ENCODE peak calls at places on chromosomes 5 and 9, in seven cellular contexts. T is prostate gland, S is gastrocnemius medialis, W is adrenal gland, P is left ventricle myocardium inferior, Q is GM06990, V is lung. L is an unnamed sample. For H3K27me3, the result is how much of the 10 kb centered on the place peaks cover.

GRCh38 chr5:82885657-82886389 is 191.4 kb downstream of the TMEM167A start:
- DNase-seq in T (no peak), S (no peak), W (no peak), P (no peak), Q (peak), V (no peak), L (no peak)

GRCh38 chr5:173055722-173055982 is 500 bp upstream of the CREBRF start:
- DNase-seq in T (no peak), S (no peak), W (no peak), P (no peak), Q (no peak), V (no peak), L (no peak)

GRCh38 chr5:121949885-121950284 is 11.9 kb upstream of the SRFBP1 start:
- DNase-seq in T (peak), S (no peak), W (peak), P (no peak), Q (no peak), V (no peak), L (no peak)

GRCh38 chr9:89038354-89039091 is 47.3 kb downstream of the S1PR3 start:
- DNase-seq in T (no peak), S (peak), W (no peak), P (no peak), Q (no peak), V (no peak), L (no peak)

GRCh38 chr5:160665460-160665859 is 186.6 kb downstream of the ATP10B start:
- DNase-seq in T (no peak), S (no peak), W (no peak), P (no peak), Q (no peak), V (no peak), L (no peak)

GRCh38 chr9:114031948-114032688 is 46.0 kb downstream of the AMBP start:
- DNase-seq in T (peak), S (no peak), W (no peak), P (no peak), Q (no peak), V (no peak), L (no peak)

GRCh38 chr9:134423757-134424156 is 97.5 kb downstream of the RXRA start:
- DNase-seq in T (no peak), S (no peak), W (no peak), P (no peak), Q (no peak), V (no peak), L (no peak)

GRCh38 chr9:123364241-123364824 is 8.3 kb downstream of the CRB2 start:
- DNase-seq in T (no peak), S (no peak), W (no peak), P (no peak), Q (no peak), V (no peak), L (no peak)

GRCh38 chr5:123717139-123717538 is 205.2 kb downstream of the CSNK1G3 start:
- DNase-seq in T (no peak), S (no peak), W (no peak), P (no peak), Q (no peak), V (no peak), L (no peak)

GRCh38 chr5:132010645-132011560 is 555 bp downstream of the ACSL6 start:
- DNase-seq in T (no peak), S (peak), W (peak), P (no peak), Q (no peak), V (no peak), L (no peak)

GRCh38 chr9:4665357-4665756 is 923 bp downstream of the SPATA6L start:
- DNase-seq in T (no peak), S (no peak), W (no peak), P (no peak), Q (no peak), V (no peak), L (no peak)

GRCh38 chr5:6900828-6901227 is 187.6 kb downstream of the TENT4A start:
- DNase-seq in T (no peak), S (no peak), W (no peak), P (no peak), Q (no peak), V (no peak), L (no peak)

GRCh38 chr9:125470767-125471580 is 209.3 kb downstream of the GAPVD1 start:
- DNase-seq in T (no peak), S (no peak), W (no peak), P (no peak), Q (no peak), V (no peak), L (no peak)

GRCh38 chr5:26622947-26623346 is 415.4 kb downstream of the CDH9 start:
- DNase-seq in T (no peak), S (no peak), W (no peak), P (no peak), Q (no peak), V (no peak), L (no peak)

GRCh38 chr9:137077758-137078693 is 709 bp downstream of the UAP1L1 start:
- DNase-seq in T (no peak), S (no peak), W (no peak), P (no peak), Q (peak), V (peak), L (no peak)

GRCh38 chr5:77073667-77074066 is 13.4 kb downstream of the ZBED3 start:
- DNase-seq in T (no peak), S (no peak), W (no peak), P (no peak), Q (no peak), V (no peak), L (no peak)

GRCh38 chr5:68225188-68225910 is 9.8 kb downstream of the PIK3R1 start:
- DNase-seq in T (peak), S (peak), W (peak), P (peak), Q (no peak), V (peak), L (peak)

GRCh38 chr9:127921592-127922120 is 4.8 kb upstream of the ST6GALNAC4 start:
- DNase-seq in T (peak), S (peak), W (peak), P (peak), Q (peak), V (peak), L (no peak)

GRCh38 chr5:167867281-167867680 is 424.2 kb upstream of the WWC1 start:
- DNase-seq in T (no peak), S (no peak), W (no peak), P (no peak), Q (no peak), V (no peak), L (no peak)

GRCh38 chr5:55564716-55565115 is 30.0 kb upstream of the PLPP1 start:
- DNase-seq in T (no peak), S (no peak), W (no peak), P (no peak), Q (peak), V (no peak), L (no peak)

GRCh38 chr9:128702949-128703615 is 779 bp downstream of the PKN3 start:
- DNase-seq in T (no peak), S (no peak), W (peak), P (peak), Q (peak), V (no peak), L (no peak)

GRCh38 chr5:176616520-176616919 is 6.6 kb upstream of the GPRIN1 start:
- DNase-seq in T (no peak), S (no peak), W (no peak), P (no peak), Q (no peak), V (no peak), L (no peak)

GRCh38 chr5:176620333-176620981 is 9.9 kb downstream of the SNCB start:
- DNase-seq in T (no peak), S (peak), W (no peak), P (no peak), Q (no peak), V (no peak), L (no peak)

GRCh38 chr5:176619203-176619568 is 9.2 kb upstream of the GPRIN1 start:
- DNase-seq in T (no peak), S (peak), W (peak), P (peak), Q (peak), V (peak), L (no peak)

GRCh38 chr5:176619569-176620332 is 9.8 kb upstream of the GPRIN1 start:
- DNase-seq in T (no peak), S (no peak), W (no peak), P (no peak), Q (no peak), V (no peak), L (no peak)

GRCh38 chr5:176618783-176619182 is 8.8 kb upstream of the GPRIN1 start:
- DNase-seq in T (no peak), S (no peak), W (no peak), P (no peak), Q (no peak), V (no peak), L (no peak)
- H3K4me3 ChIP-seq in T (no peak), S (no peak), W (no peak), P (peak), Q (no peak), V (no peak), L (peak)

GRCh38 chr5:62127098-62127736 is 178.8 kb upstream of the KIF2A start:
- DNase-seq in T (no peak), S (no peak), W (no peak), P (no peak), Q (no peak), V (no peak), L (no peak)

GRCh38 chr5:62126090-62126489 is 179.9 kb upstream of the KIF2A start:
- DNase-seq in T (no peak), S (no peak), W (no peak), P (no peak), Q (no peak), V (no peak), L (no peak)

GRCh38 chr5:62133426-62133825 is 172.6 kb upstream of the KIF2A start:
- DNase-seq in T (no peak), S (no peak), W (no peak), P (no peak), Q (no peak), V (no peak), L (no peak)

GRCh38 chr5:62132279-62132678 is 173.7 kb upstream of the KIF2A start:
- DNase-seq in T (no peak), S (no peak), W (no peak), P (no peak), Q (no peak), V (no peak), L (no peak)

GRCh38 chr5:62130107-62130506 is 175.9 kb upstream of the KIF2A start:
- DNase-seq in T (no peak), S (no peak), W (no peak), P (no peak), Q (no peak), V (no peak), L (no peak)
- TF ChIP-seq CTCF in T (no peak), S (no peak), W (no peak), P (no peak), Q (no peak), V (no peak), L (no peak)

GRCh38 chr5:50968296-50969206 is 302.1 kb downstream of the PARP8 start:
- DNase-seq in T (no peak), S (no peak), W (no peak), P (no peak), Q (no peak), V (no peak), L (no peak)

GRCh38 chr5:50969207-50970145 is 303.0 kb downstream of the PARP8 start:
- DNase-seq in T (no peak), S (no peak), W (no peak), P (no peak), Q (no peak), V (no peak), L (no peak)

GRCh38 chr5:50965621-50966362 is 299.4 kb downstream of the PARP8 start:
- DNase-seq in T (no peak), S (no peak), W (no peak), P (no peak), Q (no peak), V (no peak), L (no peak)

GRCh38 chr5:50967388-50968039 is 301.1 kb downstream of the PARP8 start:
- DNase-seq in T (peak), S (no peak), W (no peak), P (no peak), Q (no peak), V (no peak), L (no peak)

DNA sequence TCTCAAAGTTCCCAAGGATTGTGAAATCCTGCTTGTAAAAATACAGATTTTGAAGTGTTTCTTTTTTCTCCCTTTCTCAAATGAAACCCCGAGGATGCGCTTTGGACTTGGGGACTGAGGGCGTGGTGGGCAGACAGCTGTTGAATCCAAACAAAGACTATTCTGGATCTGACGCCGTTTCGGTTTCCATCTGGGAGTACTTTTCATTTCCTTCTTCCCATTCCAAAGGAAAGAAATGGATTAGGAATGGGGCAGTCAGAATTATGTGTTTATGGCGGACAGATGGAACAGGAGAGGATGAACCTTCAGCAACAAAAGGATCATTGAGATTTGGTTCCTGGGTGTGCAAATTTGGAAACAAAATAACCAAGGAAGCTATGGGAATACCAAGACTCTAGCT is 300.5 kb downstream of the PARP8 start:
- DNase-seq in T (no peak), S (no peak), W (no peak), P (no peak), Q (no peak), V (no peak), L (no peak)
- H3K27me3 ChIP-seq in T (under half), S (half or more), W (half or more), P (half or more), Q (under half), V (under half), L (under half)

DNA sequence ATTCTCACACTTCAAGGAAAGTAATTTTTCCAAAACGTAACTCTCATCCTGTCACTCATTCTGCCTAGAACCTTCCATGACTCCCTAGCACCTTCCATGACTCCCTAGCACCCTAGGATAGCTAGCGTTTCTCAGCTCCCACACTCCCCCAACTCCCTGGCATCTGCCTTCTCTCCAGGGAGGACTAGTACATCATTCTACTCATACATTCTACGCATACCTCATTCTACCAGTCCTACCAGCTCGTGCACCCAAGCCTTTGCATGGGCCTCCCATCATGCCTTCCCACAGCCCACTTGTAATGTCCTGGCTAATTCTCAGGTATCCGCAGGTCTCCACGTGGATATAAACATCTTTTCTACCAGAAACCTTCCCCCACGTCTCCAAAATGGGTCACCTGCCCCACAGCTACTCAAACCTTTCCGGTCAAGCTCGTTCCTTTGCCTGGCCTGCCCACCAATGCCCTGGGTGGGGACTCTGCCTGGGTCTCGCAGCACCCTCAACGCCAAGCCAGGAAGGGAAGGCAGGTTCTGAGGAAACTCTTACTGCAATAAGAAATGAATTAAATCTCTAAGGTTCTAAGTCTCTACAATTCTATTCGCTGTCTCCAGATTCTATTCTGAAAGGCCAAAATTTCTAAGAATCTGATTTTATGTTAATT is 930 bp downstream of the ANKS6 start:
- DNase-seq in T (no peak), S (no peak), W (no peak), P (no peak), Q (no peak), V (no peak), L (no peak)
- H3K4me3 ChIP-seq in T (peak), S (peak), W (peak), P (peak), Q (peak), V (no peak), L (peak)

DNA sequence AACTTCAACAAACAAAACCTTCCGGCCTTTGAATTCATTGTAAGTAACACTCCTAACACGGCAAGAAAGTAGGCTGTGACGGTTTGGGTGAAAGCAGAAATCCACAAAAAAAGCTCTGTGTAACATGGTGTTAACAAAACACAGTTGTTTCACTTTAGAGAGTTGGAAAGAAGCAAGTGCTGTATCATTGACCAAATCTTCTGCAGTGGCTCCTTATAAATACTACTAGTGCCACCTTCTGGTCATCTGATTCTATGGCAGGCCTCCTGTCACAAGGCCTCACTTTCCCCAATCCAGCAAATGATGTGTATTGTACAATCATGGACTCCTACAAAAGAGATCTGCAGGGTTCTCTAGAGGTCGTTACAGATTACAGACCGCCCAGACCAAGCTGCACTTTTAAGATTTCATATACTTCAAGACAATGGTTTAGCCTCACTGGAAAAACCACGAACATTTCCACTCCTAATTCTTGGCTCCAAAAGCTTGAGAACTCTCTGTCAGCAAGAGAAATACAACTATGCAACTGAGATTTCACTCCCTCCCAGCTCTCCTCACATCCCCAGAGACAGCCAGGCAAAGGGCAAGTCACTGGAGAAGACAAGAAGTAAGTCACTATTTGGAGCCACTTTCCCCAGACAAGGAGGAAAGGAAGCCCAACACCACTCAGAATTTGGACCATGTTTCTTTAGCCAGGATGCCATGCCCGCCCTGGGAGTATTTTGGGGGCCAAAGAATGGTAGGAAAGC is 196.2 kb downstream of the DTWD2 start:
- DNase-seq in T (peak), S (peak), W (peak), P (no peak), Q (peak), V (no peak), L (no peak)
- TF ChIP-seq CTCF in T (peak), S (peak), W (peak), P (peak), Q (peak), V (peak), L (peak)

GRCh38 chr9:76249309-76249708 is 144.9 kb downstream of the RFK start:
- DNase-seq in T (no peak), S (no peak), W (no peak), P (no peak), Q (no peak), V (no peak), L (no peak)

GRCh38 chr9:76247426-76247825 is 146.8 kb downstream of the RFK start:
- DNase-seq in T (no peak), S (no peak), W (no peak), P (no peak), Q (no peak), V (no peak), L (no peak)

GRCh38 chr9:76240578-76240977 is 153.6 kb downstream of the RFK start:
- DNase-seq in T (no peak), S (no peak), W (no peak), P (no peak), Q (no peak), V (no peak), L (no peak)

GRCh38 chr9:76246680-76247079 is 147.5 kb downstream of the RFK start:
- DNase-seq in T (no peak), S (no peak), W (no peak), P (no peak), Q (no peak), V (no peak), L (no peak)

DNA sequence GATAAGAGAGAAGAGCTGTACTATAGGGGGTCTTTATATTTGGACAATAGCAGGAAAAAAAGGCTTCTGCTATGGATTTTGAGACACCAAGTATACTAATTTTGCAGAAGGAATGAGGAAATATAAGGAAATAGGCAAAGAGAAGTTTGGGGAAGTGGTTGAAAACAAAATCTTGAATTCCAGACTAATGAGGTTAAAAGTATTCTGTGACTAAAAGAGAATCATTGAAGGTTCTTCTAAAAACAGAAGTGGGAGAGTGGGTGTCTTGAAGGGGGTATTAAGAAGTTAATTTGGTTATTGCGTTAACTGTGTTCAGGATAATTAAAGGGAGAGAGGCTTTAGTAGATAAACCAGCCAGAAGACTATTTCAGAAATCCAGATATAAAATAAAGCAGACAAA is 148.7 kb downstream of the RFK start:
- DNase-seq in T (no peak), S (no peak), W (no peak), P (no peak), Q (no peak), V (no peak), L (no peak)
- H3K27me3 ChIP-seq in T (under half), S (under half), W (under half), P (under half), Q (under half), V (under half), L (under half)

GRCh38 chr5:527646-528591 is 3.7 kb upstream of the SLC9A3 start:
- DNase-seq in T (no peak), S (no peak), W (no peak), P (no peak), Q (no peak), V (no peak), L (no peak)
- H3K4me3 ChIP-seq in T (no peak), S (no peak), W (no peak), P (no peak), Q (no peak), V (no peak), L (no peak)

GRCh38 chr5:24110019-24110615 is 534.7 kb downstream of the CDH10 start:
- DNase-seq in T (no peak), S (no peak), W (no peak), P (no peak), Q (no peak), V (no peak), L (no peak)
- TF ChIP-seq CTCF in T (peak), S (no peak), W (no peak), P (peak), Q (no peak), V (no peak), L (no peak)

GRCh38 chr5:177987326-177987725 is 8.7 kb downstream of the PROP1 start:
- DNase-seq in T (no peak), S (no peak), W (no peak), P (no peak), Q (no peak), V (no peak), L (no peak)
- H3K27me3 ChIP-seq in T (under half), S (half or more), W (under half), P (half or more), Q (under half), V (under half), L (under half)

GRCh38 chr5:178931846-178932760 is 8.9 kb upstream of the ZNF454 start:
- DNase-seq in T (no peak), S (no peak), W (no peak), P (no peak), Q (no peak), V (no peak), L (no peak)
- H3K4me3 ChIP-seq in T (no peak), S (no peak), W (no peak), P (no peak), Q (no peak), V (no peak), L (peak)

L was measured in thoracic aorta.